ENCODE peak calls at places on chromosomes 5 and 9, in nine cellular contexts. One of them, this sample, is unnamed.

GRCh38 chr5:79200573-79201183 is 35.3 kb upstream of the JMY start:
- DNase-seq in CD4-positive, alpha-beta memory T cell: peak
- DNase-seq in stimulated activated CD8-positive, alpha-beta memory T cell treated with anti-CD3 and anti-CD28 coated beads, Interleukin-12 subunit alpha, Interleukin-12 subunit beta, amount 100 ng/mL, for 1 hour: no peak
- DNase-seq in AG08395: peak
- DNase-seq in endothelial cell: peak
- DNase-seq in Right ventricle myocardium superior: no peak
- DNase-seq in nucleus accumbens: no peak
- DNase-seq in lung: no peak
- DNase-seq in MCF 10A: peak
- DNase-seq in this sample: no peak

GRCh38 chr5:29950416-29951145 is 1242.9 kb upstream of the CDH6 start:
- DNase-seq in CD4-positive, alpha-beta memory T cell: no peak
- DNase-seq in stimulated activated CD8-positive, alpha-beta memory T cell treated with anti-CD3 and anti-CD28 coated beads, Interleukin-12 subunit alpha, Interleukin-12 subunit beta, amount 100 ng/mL, for 1 hour: no peak
- DNase-seq in AG08395: no peak
- DNase-seq in endothelial cell: no peak
- DNase-seq in Right ventricle myocardium superior: no peak
- DNase-seq in nucleus accumbens: no peak
- DNase-seq in lung: no peak
- DNase-seq in MCF 10A: no peak
- DNase-seq in this sample: no peak

GRCh38 chr9:130328349-130328801 is 62.8 kb downstream of the HMCN2 start:
- DNase-seq in CD4-positive, alpha-beta memory T cell: no peak
- DNase-seq in stimulated activated CD8-positive, alpha-beta memory T cell treated with anti-CD3 and anti-CD28 coated beads, Interleukin-12 subunit alpha, Interleukin-12 subunit beta, amount 100 ng/mL, for 1 hour: no peak
- DNase-seq in AG08395: no peak
- DNase-seq in endothelial cell: no peak
- DNase-seq in Right ventricle myocardium superior: peak
- DNase-seq in nucleus accumbens: no peak
- DNase-seq in lung: peak
- DNase-seq in MCF 10A: no peak
- DNase-seq in this sample: peak

GRCh38 chr9:35658144-35658893 is at the start of gene CCDC107:
- DNase-seq in CD4-positive, alpha-beta memory T cell: peak
- DNase-seq in stimulated activated CD8-positive, alpha-beta memory T cell treated with anti-CD3 and anti-CD28 coated beads, Interleukin-12 subunit alpha, Interleukin-12 subunit beta, amount 100 ng/mL, for 1 hour: peak
- DNase-seq in AG08395: peak
- DNase-seq in endothelial cell: peak
- DNase-seq in Right ventricle myocardium superior: peak
- DNase-seq in nucleus accumbens: peak
- DNase-seq in lung: peak
- DNase-seq in MCF 10A: peak
- DNase-seq in this sample: peak

GRCh38 chr9:93058357-93059096 is at the start of gene SUSD3:
- DNase-seq in CD4-positive, alpha-beta memory T cell: peak
- DNase-seq in stimulated activated CD8-positive, alpha-beta memory T cell treated with anti-CD3 and anti-CD28 coated beads, Interleukin-12 subunit alpha, Interleukin-12 subunit beta, amount 100 ng/mL, for 1 hour: no peak
- DNase-seq in AG08395: peak
- DNase-seq in endothelial cell: peak
- DNase-seq in Right ventricle myocardium superior: peak
- DNase-seq in nucleus accumbens: peak
- DNase-seq in lung: peak
- DNase-seq in MCF 10A: no peak
- DNase-seq in this sample: peak

GRCh38 chr9:82621446-82621845 is 441.5 kb downstream of the RASEF start:
- DNase-seq in CD4-positive, alpha-beta memory T cell: no peak
- DNase-seq in stimulated activated CD8-positive, alpha-beta memory T cell treated with anti-CD3 and anti-CD28 coated beads, Interleukin-12 subunit alpha, Interleukin-12 subunit beta, amount 100 ng/mL, for 1 hour: no peak
- DNase-seq in AG08395: no peak
- DNase-seq in endothelial cell: no peak
- DNase-seq in Right ventricle myocardium superior: no peak
- DNase-seq in nucleus accumbens: no peak
- DNase-seq in lung: no peak
- DNase-seq in MCF 10A: no peak
- DNase-seq in this sample: no peak

GRCh38 chr5:146825033-146825432 is 53.5 kb downstream of the PPP2R2B start:
- DNase-seq in CD4-positive, alpha-beta memory T cell: no peak
- DNase-seq in stimulated activated CD8-positive, alpha-beta memory T cell treated with anti-CD3 and anti-CD28 coated beads, Interleukin-12 subunit alpha, Interleukin-12 subunit beta, amount 100 ng/mL, for 1 hour: no peak
- DNase-seq in AG08395: no peak
- DNase-seq in endothelial cell: peak
- DNase-seq in Right ventricle myocardium superior: no peak
- DNase-seq in nucleus accumbens: no peak
- DNase-seq in lung: no peak
- DNase-seq in MCF 10A: peak
- DNase-seq in this sample: no peak

GRCh38 chr9:92954078-92954861 is 6.9 kb downstream of the FGD3 start:
- DNase-seq in CD4-positive, alpha-beta memory T cell: peak
- DNase-seq in stimulated activated CD8-positive, alpha-beta memory T cell treated with anti-CD3 and anti-CD28 coated beads, Interleukin-12 subunit alpha, Interleukin-12 subunit beta, amount 100 ng/mL, for 1 hour: peak
- DNase-seq in AG08395: peak
- DNase-seq in endothelial cell: no peak
- DNase-seq in Right ventricle myocardium superior: no peak
- DNase-seq in nucleus accumbens: no peak
- DNase-seq in lung: peak
- DNase-seq in MCF 10A: peak
- DNase-seq in this sample: no peak

GRCh38 chr5:132807163-132807838 is 5.8 kb upstream of the SOWAHA start:
- DNase-seq in CD4-positive, alpha-beta memory T cell: no peak
- DNase-seq in stimulated activated CD8-positive, alpha-beta memory T cell treated with anti-CD3 and anti-CD28 coated beads, Interleukin-12 subunit alpha, Interleukin-12 subunit beta, amount 100 ng/mL, for 1 hour: no peak
- DNase-seq in AG08395: no peak
- DNase-seq in endothelial cell: peak
- DNase-seq in Right ventricle myocardium superior: no peak
- DNase-seq in nucleus accumbens: peak
- DNase-seq in lung: no peak
- DNase-seq in MCF 10A: no peak
- DNase-seq in this sample: no peak

GRCh38 chr9:128127990-128128835 is 684 bp upstream of the PTGES2 start:
- DNase-seq in CD4-positive, alpha-beta memory T cell: peak
- DNase-seq in stimulated activated CD8-positive, alpha-beta memory T cell treated with anti-CD3 and anti-CD28 coated beads, Interleukin-12 subunit alpha, Interleukin-12 subunit beta, amount 100 ng/mL, for 1 hour: peak
- DNase-seq in AG08395: peak
- DNase-seq in endothelial cell: peak
- DNase-seq in Right ventricle myocardium superior: peak
- DNase-seq in nucleus accumbens: peak
- DNase-seq in lung: peak
- DNase-seq in MCF 10A: peak
- DNase-seq in this sample: peak

GRCh38 chr5:23332650-23333251 is 174.7 kb upstream of the PRDM9 start:
- DNase-seq in CD4-positive, alpha-beta memory T cell: no peak
- DNase-seq in stimulated activated CD8-positive, alpha-beta memory T cell treated with anti-CD3 and anti-CD28 coated beads, Interleukin-12 subunit alpha, Interleukin-12 subunit beta, amount 100 ng/mL, for 1 hour: no peak
- DNase-seq in AG08395: peak
- DNase-seq in endothelial cell: no peak
- DNase-seq in Right ventricle myocardium superior: no peak
- DNase-seq in nucleus accumbens: no peak
- DNase-seq in lung: no peak
- DNase-seq in MCF 10A: peak
- DNase-seq in this sample: no peak

GRCh38 chr5:134917070-134917831 is 12.3 kb downstream of the PCBD2 start:
- DNase-seq in CD4-positive, alpha-beta memory T cell: no peak
- DNase-seq in stimulated activated CD8-positive, alpha-beta memory T cell treated with anti-CD3 and anti-CD28 coated beads, Interleukin-12 subunit alpha, Interleukin-12 subunit beta, amount 100 ng/mL, for 1 hour: no peak
- DNase-seq in AG08395: no peak
- DNase-seq in endothelial cell: no peak
- DNase-seq in Right ventricle myocardium superior: no peak
- DNase-seq in nucleus accumbens: no peak
- DNase-seq in lung: no peak
- DNase-seq in MCF 10A: no peak
- DNase-seq in this sample: no peak

GRCh38 chr5:67215592-67216471 is 19.2 kb upstream of the CD180 start:
- DNase-seq in CD4-positive, alpha-beta memory T cell: peak
- DNase-seq in stimulated activated CD8-positive, alpha-beta memory T cell treated with anti-CD3 and anti-CD28 coated beads, Interleukin-12 subunit alpha, Interleukin-12 subunit beta, amount 100 ng/mL, for 1 hour: peak
- DNase-seq in AG08395: no peak
- DNase-seq in endothelial cell: peak
- DNase-seq in Right ventricle myocardium superior: peak
- DNase-seq in nucleus accumbens: peak
- DNase-seq in lung: peak
- DNase-seq in MCF 10A: no peak
- DNase-seq in this sample: peak

GRCh38 chr5:176469293-176469692 is 21.1 kb downstream of the FAF2 start:
- DNase-seq in CD4-positive, alpha-beta memory T cell: no peak
- DNase-seq in stimulated activated CD8-positive, alpha-beta memory T cell treated with anti-CD3 and anti-CD28 coated beads, Interleukin-12 subunit alpha, Interleukin-12 subunit beta, amount 100 ng/mL, for 1 hour: no peak
- DNase-seq in AG08395: no peak
- DNase-seq in endothelial cell: no peak
- DNase-seq in Right ventricle myocardium superior: no peak
- DNase-seq in nucleus accumbens: no peak
- DNase-seq in lung: no peak
- DNase-seq in MCF 10A: peak
- DNase-seq in this sample: no peak

GRCh38 chr5:2201832-2202231 is 319.1 kb upstream of the IRX4 start:
- DNase-seq in CD4-positive, alpha-beta memory T cell: no peak
- DNase-seq in stimulated activated CD8-positive, alpha-beta memory T cell treated with anti-CD3 and anti-CD28 coated beads, Interleukin-12 subunit alpha, Interleukin-12 subunit beta, amount 100 ng/mL, for 1 hour: no peak
- DNase-seq in AG08395: no peak
- DNase-seq in endothelial cell: peak
- DNase-seq in Right ventricle myocardium superior: no peak
- DNase-seq in nucleus accumbens: no peak
- DNase-seq in lung: no peak
- DNase-seq in MCF 10A: no peak
- DNase-seq in this sample: no peak

This sample was measured in psoas muscle.